ENCODE peak calls at places on chromosomes 13 and 19, in five cellular contexts. One of them, this sample, is unnamed.

GRCh38 chr19:13920940-13921744 is 15.1 kb downstream of the CC2D1A start:
- DNase-seq in GM12878: peak
- DNase-seq in HCT116: peak
- DNase-seq in endothelial cell of umbilical vein: peak
- DNase-seq in K562: peak
- DNase-seq in this sample: no peak

GRCh38 chr13:76387561-76387960 is 498.6 kb downstream of the KCTD12 start:
- DNase-seq in endothelial cell of umbilical vein: no peak
- DNase-seq in GM12878: no peak
- DNase-seq in K562: no peak
- DNase-seq in HCT116: no peak
- DNase-seq in this sample: no peak

GRCh38 chr19:38990949-38991697 is 15.6 kb upstream of the FBXO17 start:
- DNase-seq in K562: no peak
- DNase-seq in GM12878: no peak
- DNase-seq in endothelial cell of umbilical vein: no peak
- DNase-seq in HCT116: no peak
- DNase-seq in this sample: no peak

GRCh38 chr19:40057166-40057565 is 1.1 kb upstream of the ZNF780B start:
- DNase-seq in GM12878: no peak
- DNase-seq in K562: no peak
- DNase-seq in HCT116: no peak
- DNase-seq in endothelial cell of umbilical vein: no peak
- DNase-seq in this sample: no peak

GRCh38 chr13:107375701-107376350 is 807.9 kb upstream of the ARGLU1 start:
- DNase-seq in HCT116: no peak
- DNase-seq in endothelial cell of umbilical vein: peak
- DNase-seq in GM12878: no peak
- DNase-seq in K562: no peak
- DNase-seq in this sample: no peak

GRCh38 chr19:33580645-33581037 is 41.1 kb upstream of the CHST8 start:
- DNase-seq in endothelial cell of umbilical vein: no peak
- DNase-seq in K562: no peak
- DNase-seq in HCT116: no peak
- DNase-seq in GM12878: no peak
- DNase-seq in this sample: no peak

GRCh38 chr19:55611983-55612645 is 6.7 kb downstream of the ZNF865 start:
- DNase-seq in GM12878: no peak
- DNase-seq in K562: no peak
- DNase-seq in HCT116: no peak
- DNase-seq in endothelial cell of umbilical vein: no peak
- DNase-seq in this sample: no peak

GRCh38 chr13:73861136-73861535 is 273.1 kb downstream of the KLF12 start:
- DNase-seq in endothelial cell of umbilical vein: no peak
- DNase-seq in K562: no peak
- DNase-seq in HCT116: no peak
- DNase-seq in GM12878: no peak
- DNase-seq in this sample: no peak

GRCh38 chr19:1823020-1823419 is 10.9 kb upstream of the ATP8B3 start:
- DNase-seq in endothelial cell of umbilical vein: no peak
- DNase-seq in K562: no peak
- DNase-seq in GM12878: no peak
- DNase-seq in HCT116: no peak
- DNase-seq in this sample: no peak

GRCh38 chr13:108993346-108993745 is 363.9 kb downstream of the MYO16 start:
- DNase-seq in GM12878: no peak
- DNase-seq in endothelial cell of umbilical vein: no peak
- DNase-seq in HCT116: no peak
- DNase-seq in K562: no peak
- DNase-seq in this sample: no peak

GRCh38 chr19:47225746-47226425 is 5.1 kb downstream of the BBC3 start:
- DNase-seq in GM12878: no peak
- DNase-seq in HCT116: no peak
- DNase-seq in K562: peak
- DNase-seq in endothelial cell of umbilical vein: peak
- DNase-seq in this sample: no peak

GRCh38 chr13:101487046-101487830 is 34.8 kb downstream of the ITGBL1 start:
- DNase-seq in GM12878: no peak
- DNase-seq in HCT116: no peak
- DNase-seq in K562: no peak
- DNase-seq in endothelial cell of umbilical vein: peak
- DNase-seq in this sample: no peak

GRCh38 chr19:42942187-42942789 is 5.3 kb upstream of the PSG7 start:
- DNase-seq in K562: peak
- DNase-seq in GM12878: no peak
- DNase-seq in HCT116: peak
- DNase-seq in endothelial cell of umbilical vein: no peak
- DNase-seq in this sample: no peak

GRCh38 chr13:75469087-75469486 is 12.9 kb downstream of the TBC1D4 start:
- DNase-seq in HCT116: no peak
- DNase-seq in endothelial cell of umbilical vein: no peak
- DNase-seq in GM12878: no peak
- DNase-seq in K562: peak
- DNase-seq in this sample: no peak

GRCh38 chr13:44171151-44171550 is 202.5 kb upstream of the SERP2 start:
- DNase-seq in endothelial cell of umbilical vein: no peak
- DNase-seq in HCT116: no peak
- DNase-seq in GM12878: no peak
- DNase-seq in K562: no peak
- DNase-seq in this sample: no peak

GRCh38 chr19:1245468-1245867 is 2.9 kb upstream of the MIDN start:
- DNase-seq in K562: no peak
- DNase-seq in GM12878: no peak
- DNase-seq in HCT116: no peak
- DNase-seq in endothelial cell of umbilical vein: no peak
- DNase-seq in this sample: no peak

GRCh38 chr13:68745517-68745916 is 1362.1 kb upstream of the ATXN8OS start:
- DNase-seq in K562: no peak
- DNase-seq in endothelial cell of umbilical vein: no peak
- DNase-seq in GM12878: no peak
- DNase-seq in HCT116: no peak
- DNase-seq in this sample: no peak

GRCh38 chr19:10226021-10226375 is 5.1 kb downstream of the S1PR2 start:
- DNase-seq in GM12878: no peak
- DNase-seq in endothelial cell of umbilical vein: no peak
- DNase-seq in K562: no peak
- DNase-seq in HCT116: no peak
- DNase-seq in this sample: no peak

GRCh38 chr13:31042501-31043165 is 110.2 kb downstream of the TEX26 start:
- DNase-seq in K562: no peak
- DNase-seq in endothelial cell of umbilical vein: no peak
- DNase-seq in HCT116: no peak
- DNase-seq in GM12878: no peak
- DNase-seq in this sample: no peak

GRCh38 chr13:32381539-32381938 is 46.4 kb downstream of the N4BP2L1 start:
- DNase-seq in HCT116: peak
- DNase-seq in GM12878: no peak
- DNase-seq in K562: peak
- DNase-seq in endothelial cell of umbilical vein: peak
- DNase-seq in this sample: no peak

GRCh38 chr13:23955064-23955463 is 57.8 kb upstream of the C1QTNF9B start:
- DNase-seq in endothelial cell of umbilical vein: no peak
- DNase-seq in K562: no peak
- DNase-seq in HCT116: no peak
- DNase-seq in GM12878: no peak
- DNase-seq in this sample: no peak

GRCh38 chr19:53621885-53622710 is 9.7 kb upstream of the DPRX start:
- DNase-seq in K562: no peak
- DNase-seq in HCT116: no peak
- DNase-seq in endothelial cell of umbilical vein: no peak
- DNase-seq in GM12878: no peak
- DNase-seq in this sample: no peak

GRCh38 chr13:73063166-73063565 is 4.4 kb downstream of the KLF5 start:
- DNase-seq in K562: no peak
- DNase-seq in GM12878: no peak
- DNase-seq in endothelial cell of umbilical vein: no peak
- DNase-seq in HCT116: no peak
- DNase-seq in this sample: no peak

GRCh38 chr13:104483631-104484030 is 1417.4 kb upstream of the SLC10A2 start:
- DNase-seq in GM12878: no peak
- DNase-seq in K562: no peak
- DNase-seq in HCT116: no peak
- DNase-seq in endothelial cell of umbilical vein: no peak
- DNase-seq in this sample: no peak

GRCh38 chr19:16588089-16588823 is 16.0 kb upstream of the SLC35E1 start:
- DNase-seq in K562: peak
- DNase-seq in GM12878: peak
- DNase-seq in HCT116: no peak
- DNase-seq in endothelial cell of umbilical vein: peak
- DNase-seq in this sample: no peak

GRCh38 chr13:69306766-69307165 is 800.9 kb upstream of the ATXN8OS start:
- DNase-seq in endothelial cell of umbilical vein: no peak
- DNase-seq in HCT116: no peak
- DNase-seq in K562: no peak
- DNase-seq in GM12878: no peak
- DNase-seq in this sample: no peak

GRCh38 chr13:38385152-38385891 is 35.7 kb downstream of the UFM1 start:
- DNase-seq in K562: no peak
- DNase-seq in GM12878: no peak
- DNase-seq in HCT116: no peak
- DNase-seq in endothelial cell of umbilical vein: no peak
- DNase-seq in this sample: no peak

GRCh38 chr19:54315956-54316355 is 3.0 kb upstream of the LILRA5 start:
- DNase-seq in GM12878: no peak
- DNase-seq in endothelial cell of umbilical vein: no peak
- DNase-seq in HCT116: no peak
- DNase-seq in K562: no peak
- DNase-seq in this sample: no peak

GRCh38 chr19:29706635-29707034 is 8.4 kb downstream of the C19orf12 start:
- DNase-seq in HCT116: no peak
- DNase-seq in GM12878: no peak
- DNase-seq in endothelial cell of umbilical vein: no peak
- DNase-seq in K562: no peak
- DNase-seq in this sample: no peak

GRCh38 chr19:1417145-1417544 is 9.8 kb downstream of the DAZAP1 start:
- DNase-seq in K562: no peak
- DNase-seq in GM12878: no peak
- DNase-seq in HCT116: no peak
- DNase-seq in endothelial cell of umbilical vein: no peak
- DNase-seq in this sample: no peak

GRCh38 chr13:109357751-109358150 is 428.6 kb downstream of the IRS2 start:
- DNase-seq in K562: no peak
- DNase-seq in endothelial cell of umbilical vein: no peak
- DNase-seq in GM12878: no peak
- DNase-seq in HCT116: no peak
- DNase-seq in this sample: no peak

DNA sequence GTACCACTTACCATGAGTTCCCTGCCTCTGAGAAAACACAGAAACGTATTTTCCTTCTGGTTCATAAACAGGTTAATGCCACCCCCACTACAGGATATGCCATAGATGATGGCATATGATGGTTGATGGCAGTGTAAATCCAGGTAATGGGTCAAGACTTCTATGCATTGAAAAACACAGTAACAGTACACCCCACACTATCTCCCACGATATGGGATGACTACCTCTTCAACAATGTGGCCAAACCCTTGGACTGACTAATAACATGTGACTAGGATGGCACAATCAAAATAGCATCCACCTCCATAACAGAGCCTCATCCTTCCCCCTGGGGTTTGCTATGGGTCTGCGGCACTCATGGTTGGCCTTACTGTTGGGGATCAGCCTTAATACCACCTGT is 22.0 kb downstream of the ZNF235 start:
- DNase-seq in GM12878: no peak
- DNase-seq in K562: no peak
- DNase-seq in endothelial cell of umbilical vein: no peak
- DNase-seq in HCT116: no peak
- DNase-seq in this sample: no peak
- TF ChIP-seq POLR2AphosphoS5 in GM12878: no peak
- TF ChIP-seq POLR2AphosphoS5 in K562: no peak
- TF ChIP-seq POLR2AphosphoS5 in endothelial cell of umbilical vein: no peak
- TF ChIP-seq POLR2AphosphoS5 in HCT116: no peak
- TF ChIP-seq POLR2AphosphoS5 in this sample: no peak

DNA sequence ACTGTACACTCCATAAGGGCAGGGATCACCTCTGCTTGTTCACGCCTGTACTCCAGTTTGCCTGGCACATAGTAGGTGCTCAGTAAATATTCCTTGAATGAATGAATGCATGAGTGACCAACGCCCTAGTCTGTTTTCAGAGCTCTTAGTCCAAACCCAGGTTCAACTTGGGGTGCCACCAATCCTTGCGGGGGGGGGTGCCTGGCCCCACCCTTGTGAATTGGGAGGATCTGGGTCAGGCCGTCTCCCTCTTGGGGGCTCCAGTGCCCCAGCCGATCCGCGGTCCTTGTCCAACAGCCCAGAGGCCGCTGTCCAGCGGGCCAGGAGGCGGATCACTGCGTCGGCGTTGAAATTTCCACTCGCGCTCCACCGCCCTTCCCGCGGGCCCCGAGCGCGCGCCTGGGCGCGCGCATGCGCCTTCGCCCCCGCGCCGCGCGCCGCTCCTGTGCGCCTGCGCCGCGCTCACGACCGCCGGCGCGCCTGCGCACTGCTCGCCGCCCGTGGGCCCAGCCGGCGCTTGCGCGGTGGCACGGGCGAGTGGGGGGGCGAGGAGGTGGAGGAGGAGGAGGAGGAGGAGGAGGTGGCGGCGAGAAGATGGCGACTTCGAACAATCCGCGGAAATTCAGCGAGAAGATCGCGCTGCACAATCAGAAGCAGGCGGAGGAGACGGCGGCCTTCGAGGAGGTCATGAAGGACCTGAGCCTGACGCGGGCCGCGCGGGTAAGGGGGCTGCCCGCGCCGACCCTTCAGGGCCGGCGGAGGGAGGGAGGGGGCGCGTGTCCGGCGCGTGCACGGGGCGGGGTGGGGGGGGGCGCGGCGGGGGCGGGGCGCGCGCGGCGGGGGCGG is at the start of gene CRTC1:
- DNase-seq in HCT116: peak
- DNase-seq in endothelial cell of umbilical vein: peak
- DNase-seq in GM12878: peak
- DNase-seq in K562: peak
- DNase-seq in this sample: no peak
- TF ChIP-seq EZH2 in HCT116: no peak
- TF ChIP-seq EZH2 in endothelial cell of umbilical vein: no peak
- TF ChIP-seq EZH2 in GM12878: no peak
- TF ChIP-seq EZH2 in K562: no peak
- TF ChIP-seq EZH2 in this sample: no peak

DNA sequence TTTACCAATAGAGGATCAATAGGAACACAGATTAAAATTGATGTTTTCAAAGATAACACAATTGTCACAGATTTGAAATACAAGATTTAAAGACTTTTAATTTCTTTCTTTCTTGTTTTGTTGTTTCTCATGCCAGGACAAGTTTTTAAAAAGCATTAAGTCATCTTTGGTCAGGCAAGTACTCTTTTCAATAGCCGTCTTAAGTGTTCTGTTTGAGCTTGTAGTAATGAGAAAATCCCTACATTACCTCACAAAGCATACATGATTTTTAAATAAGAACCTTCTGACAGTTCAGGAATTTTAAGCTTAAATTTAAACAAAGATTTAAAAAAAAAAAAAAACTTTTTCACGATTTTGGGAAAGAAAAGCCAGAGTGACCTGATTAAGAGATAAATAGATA is 216.3 kb upstream of the PRR20A start:
- DNase-seq in endothelial cell of umbilical vein: no peak
- DNase-seq in GM12878: no peak
- DNase-seq in K562: no peak
- DNase-seq in HCT116: no peak
- DNase-seq in this sample: no peak
- TF ChIP-seq POLR2AphosphoS5 in endothelial cell of umbilical vein: no peak
- TF ChIP-seq POLR2AphosphoS5 in GM12878: no peak
- TF ChIP-seq POLR2AphosphoS5 in K562: no peak
- TF ChIP-seq POLR2AphosphoS5 in HCT116: no peak
- TF ChIP-seq POLR2AphosphoS5 in this sample: no peak

GRCh38 chr13:47623862-47624261 is 377.2 kb downstream of the SUCLA2 start:
- DNase-seq in HCT116: no peak
- DNase-seq in GM12878: no peak
- DNase-seq in K562: no peak
- DNase-seq in endothelial cell of umbilical vein: no peak
- DNase-seq in this sample: no peak

GRCh38 chr13:47621931-47622330 is 379.1 kb downstream of the SUCLA2 start:
- DNase-seq in GM12878: no peak
- DNase-seq in endothelial cell of umbilical vein: no peak
- DNase-seq in HCT116: no peak
- DNase-seq in K562: no peak
- DNase-seq in this sample: no peak
- TF ChIP-seq EZH2 in GM12878: no peak
- TF ChIP-seq EZH2 in endothelial cell of umbilical vein: no peak
- TF ChIP-seq EZH2 in HCT116: no peak
- TF ChIP-seq EZH2 in K562: no peak
- TF ChIP-seq EZH2 in this sample: no peak

This sample was measured in SK-N-MC.